ENCODE peak calls at places on chromosomes 7 and 10, in seven cellular contexts. One of them, this sample, is unnamed.

GRCh38 chr10:119919823-119920222 is 27.3 kb downstream of the SEC23IP start:
- DNase-seq in aorta: no peak
- DNase-seq in AG09309: no peak
- DNase-seq in PC-9: no peak
- DNase-seq in HFF-Myc: no peak
- DNase-seq in MM.1S: peak
- DNase-seq in suprapubic skin: no peak
- DNase-seq in this sample: no peak

GRCh38 chr7:92179393-92179924 is 517 bp upstream of the LRRD1 start:
- DNase-seq in aorta: no peak
- DNase-seq in MM.1S: no peak
- DNase-seq in suprapubic skin: no peak
- DNase-seq in AG09309: no peak
- DNase-seq in HFF-Myc: no peak
- DNase-seq in PC-9: no peak
- DNase-seq in this sample: no peak

GRCh38 chr10:16497911-16498310 is 23.8 kb downstream of the C1QL3 start:
- DNase-seq in AG09309: no peak
- DNase-seq in suprapubic skin: no peak
- DNase-seq in HFF-Myc: no peak
- DNase-seq in aorta: no peak
- DNase-seq in PC-9: no peak
- DNase-seq in MM.1S: no peak
- DNase-seq in this sample: no peak

GRCh38 chr7:115009736-115010435 is 88.0 kb downstream of the MDFIC start:
- DNase-seq in aorta: no peak
- DNase-seq in PC-9: no peak
- DNase-seq in suprapubic skin: peak
- DNase-seq in HFF-Myc: no peak
- DNase-seq in AG09309: peak
- DNase-seq in MM.1S: no peak
- DNase-seq in this sample: no peak

GRCh38 chr7:80609732-80610131 is 28.7 kb upstream of the CD36 start:
- DNase-seq in MM.1S: no peak
- DNase-seq in HFF-Myc: no peak
- DNase-seq in AG09309: no peak
- DNase-seq in PC-9: no peak
- DNase-seq in suprapubic skin: no peak
- DNase-seq in aorta: no peak
- DNase-seq in this sample: no peak

GRCh38 chr10:103776878-103777591 is 78.3 kb downstream of the SH3PXD2A start:
- DNase-seq in AG09309: no peak
- DNase-seq in PC-9: no peak
- DNase-seq in MM.1S: no peak
- DNase-seq in HFF-Myc: no peak
- DNase-seq in suprapubic skin: no peak
- DNase-seq in aorta: peak
- DNase-seq in this sample: no peak

GRCh38 chr10:78452782-78453181 is 419.1 kb downstream of the RPS24 start:
- DNase-seq in AG09309: no peak
- DNase-seq in suprapubic skin: no peak
- DNase-seq in HFF-Myc: no peak
- DNase-seq in aorta: no peak
- DNase-seq in PC-9: no peak
- DNase-seq in MM.1S: no peak
- DNase-seq in this sample: no peak

GRCh38 chr10:15784237-15784636 is 64.5 kb upstream of the ITGA8 start:
- DNase-seq in suprapubic skin: no peak
- DNase-seq in PC-9: no peak
- DNase-seq in AG09309: no peak
- DNase-seq in aorta: no peak
- DNase-seq in MM.1S: no peak
- DNase-seq in HFF-Myc: no peak
- DNase-seq in this sample: no peak

GRCh38 chr7:53473371-53473770 is 437.9 kb downstream of the POM121L12 start:
- DNase-seq in HFF-Myc: no peak
- DNase-seq in MM.1S: no peak
- DNase-seq in aorta: no peak
- DNase-seq in AG09309: no peak
- DNase-seq in suprapubic skin: no peak
- DNase-seq in PC-9: no peak
- DNase-seq in this sample: no peak

DNA sequence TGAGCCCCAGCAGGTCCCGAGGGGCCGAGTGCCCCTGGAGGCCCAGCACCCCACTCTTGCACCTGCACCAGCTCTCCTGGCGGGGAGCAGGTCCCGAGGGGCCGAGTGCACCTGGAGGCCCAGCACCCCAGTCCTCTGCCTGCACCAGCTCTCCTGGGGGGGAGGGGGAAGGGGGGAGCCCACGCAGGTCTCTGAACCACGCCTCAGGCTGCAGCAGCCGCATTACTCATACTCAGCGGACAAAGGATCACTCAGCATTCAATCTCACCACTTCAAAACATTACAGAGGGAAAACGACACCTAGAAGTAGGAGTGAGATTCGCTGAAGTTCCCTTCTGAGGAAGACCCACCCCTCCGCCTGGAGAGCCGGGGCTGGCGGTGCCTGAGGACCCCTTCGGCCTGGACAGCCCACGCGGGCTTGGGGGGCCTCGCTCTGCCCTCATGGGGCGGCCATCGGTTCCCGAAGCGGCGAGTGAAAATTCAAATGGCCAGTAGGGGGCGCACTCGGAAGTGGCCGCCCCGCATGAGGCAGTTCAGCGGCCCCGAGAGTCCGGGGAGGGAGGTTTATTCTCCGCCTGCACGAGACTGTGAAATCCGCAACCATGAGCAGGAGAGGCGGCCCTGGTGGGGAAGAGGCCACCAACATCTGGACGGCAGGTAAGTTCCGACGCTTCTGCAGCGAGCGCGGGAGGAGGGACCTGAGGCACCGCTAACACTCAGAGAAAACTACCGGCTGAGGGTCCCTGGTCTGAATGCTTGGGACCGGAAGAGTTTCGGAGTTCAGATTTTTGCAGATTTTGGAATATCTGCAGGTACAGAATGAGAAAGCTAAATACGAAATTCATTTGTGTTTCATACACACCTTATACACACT is 1.1 kb upstream of the GPER1 start:
- DNase-seq in PC-9: peak
- DNase-seq in suprapubic skin: peak
- DNase-seq in HFF-Myc: no peak
- DNase-seq in aorta: peak
- DNase-seq in AG09309: no peak
- DNase-seq in MM.1S: no peak
- DNase-seq in this sample: peak
- H3K4me3 ChIP-seq in PC-9: no peak
- H3K4me3 ChIP-seq in suprapubic skin: peak
- H3K4me3 ChIP-seq in HFF-Myc: peak
- H3K4me3 ChIP-seq in aorta: no peak
- H3K4me3 ChIP-seq in AG09309: peak
- H3K4me3 ChIP-seq in MM.1S: no peak
- H3K4me3 ChIP-seq in this sample: peak

GRCh38 chr10:35517431-35518181 is 87.5 kb upstream of the GJD4 start:
- DNase-seq in suprapubic skin: no peak
- DNase-seq in MM.1S: no peak
- DNase-seq in PC-9: no peak
- DNase-seq in aorta: no peak
- DNase-seq in HFF-Myc: peak
- DNase-seq in AG09309: no peak
- DNase-seq in this sample: no peak
- H3K4me3 ChIP-seq in suprapubic skin: no peak
- H3K4me3 ChIP-seq in MM.1S: no peak
- H3K4me3 ChIP-seq in PC-9: no peak
- H3K4me3 ChIP-seq in aorta: no peak
- H3K4me3 ChIP-seq in HFF-Myc: no peak
- H3K4me3 ChIP-seq in AG09309: no peak
- H3K4me3 ChIP-seq in this sample: no peak

GRCh38 chr7:122886357-122887081 is at the start of gene CADPS2:
- DNase-seq in MM.1S: peak
- DNase-seq in PC-9: peak
- DNase-seq in AG09309: peak
- DNase-seq in aorta: peak
- DNase-seq in suprapubic skin: peak
- DNase-seq in HFF-Myc: no peak
- DNase-seq in this sample: peak
- H3K4me3 ChIP-seq in MM.1S: peak
- H3K4me3 ChIP-seq in PC-9: peak
- H3K4me3 ChIP-seq in AG09309: peak
- H3K4me3 ChIP-seq in aorta: peak
- H3K4me3 ChIP-seq in suprapubic skin: peak
- H3K4me3 ChIP-seq in HFF-Myc: peak
- H3K4me3 ChIP-seq in this sample: peak

GRCh38 chr7:20776942-20777341 is 9.7 kb downstream of the SP8 start:
- DNase-seq in HFF-Myc: no peak
- DNase-seq in PC-9: no peak
- DNase-seq in suprapubic skin: no peak
- DNase-seq in MM.1S: no peak
- DNase-seq in AG09309: no peak
- DNase-seq in aorta: no peak
- DNase-seq in this sample: no peak

GRCh38 chr7:20778063-20778721 is 8.5 kb downstream of the SP8 start:
- DNase-seq in AG09309: no peak
- DNase-seq in HFF-Myc: no peak
- DNase-seq in MM.1S: peak
- DNase-seq in aorta: peak
- DNase-seq in suprapubic skin: no peak
- DNase-seq in PC-9: no peak
- DNase-seq in this sample: peak

GRCh38 chr7:20776214-20776875 is 10.3 kb downstream of the SP8 start:
- DNase-seq in MM.1S: no peak
- DNase-seq in AG09309: no peak
- DNase-seq in HFF-Myc: no peak
- DNase-seq in suprapubic skin: no peak
- DNase-seq in aorta: no peak
- DNase-seq in PC-9: no peak
- DNase-seq in this sample: no peak

GRCh38 chr7:20779041-20779440 is 7.6 kb downstream of the SP8 start:
- DNase-seq in HFF-Myc: no peak
- DNase-seq in AG09309: no peak
- DNase-seq in MM.1S: no peak
- DNase-seq in aorta: no peak
- DNase-seq in suprapubic skin: no peak
- DNase-seq in PC-9: no peak
- DNase-seq in this sample: no peak

GRCh38 chr7:20777377-20778062 is 9.2 kb downstream of the SP8 start:
- DNase-seq in AG09309: no peak
- DNase-seq in suprapubic skin: no peak
- DNase-seq in PC-9: no peak
- DNase-seq in MM.1S: peak
- DNase-seq in HFF-Myc: no peak
- DNase-seq in aorta: no peak
- DNase-seq in this sample: no peak
- H3K4me3 ChIP-seq in AG09309: no peak
- H3K4me3 ChIP-seq in suprapubic skin: peak
- H3K4me3 ChIP-seq in PC-9: no peak
- H3K4me3 ChIP-seq in MM.1S: peak
- H3K4me3 ChIP-seq in HFF-Myc: no peak
- H3K4me3 ChIP-seq in aorta: no peak
- H3K4me3 ChIP-seq in this sample: peak

DNA sequence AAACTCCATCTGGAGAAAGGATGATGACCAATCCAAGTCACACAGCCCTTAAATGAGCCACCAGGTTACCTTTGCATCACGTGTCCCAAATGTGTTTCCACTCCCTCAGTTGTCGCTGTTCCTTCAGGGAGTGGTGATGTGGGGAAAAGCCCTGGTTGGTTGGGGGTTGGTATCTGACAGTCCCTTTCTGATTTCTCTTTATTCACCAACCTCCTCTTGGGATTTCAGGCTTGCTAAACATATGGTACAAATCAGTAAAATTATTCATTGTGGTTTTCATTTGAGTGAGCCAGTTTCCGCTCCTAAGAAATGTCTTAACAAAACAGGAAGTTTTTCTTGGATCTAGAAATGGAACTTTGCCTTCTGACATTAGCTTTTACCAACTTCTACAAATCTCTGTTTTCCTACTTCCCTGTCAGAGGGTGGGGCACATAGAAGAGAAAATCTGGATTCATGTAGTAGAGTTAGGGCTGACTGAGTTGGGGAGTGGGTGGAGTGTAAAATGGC is 40.0 kb upstream of the KMT2E start:
- DNase-seq in PC-9: no peak
- DNase-seq in MM.1S: no peak
- DNase-seq in suprapubic skin: no peak
- DNase-seq in AG09309: peak
- DNase-seq in aorta: no peak
- DNase-seq in HFF-Myc: peak
- DNase-seq in this sample: no peak
- H3K4me3 ChIP-seq in PC-9: no peak
- H3K4me3 ChIP-seq in MM.1S: no peak
- H3K4me3 ChIP-seq in suprapubic skin: no peak
- H3K4me3 ChIP-seq in AG09309: no peak
- H3K4me3 ChIP-seq in aorta: no peak
- H3K4me3 ChIP-seq in HFF-Myc: no peak
- H3K4me3 ChIP-seq in this sample: no peak

GRCh38 chr7:70361821-70362220 is 763.5 kb downstream of the AUTS2 start:
- DNase-seq in PC-9: no peak
- DNase-seq in aorta: no peak
- DNase-seq in MM.1S: no peak
- DNase-seq in AG09309: no peak
- DNase-seq in HFF-Myc: no peak
- DNase-seq in suprapubic skin: no peak
- DNase-seq in this sample: no peak

GRCh38 chr7:70356975-70357374 is 758.7 kb downstream of the AUTS2 start:
- DNase-seq in suprapubic skin: no peak
- DNase-seq in MM.1S: no peak
- DNase-seq in AG09309: no peak
- DNase-seq in PC-9: no peak
- DNase-seq in HFF-Myc: no peak
- DNase-seq in aorta: no peak
- DNase-seq in this sample: no peak

GRCh38 chr7:70355591-70356323 is 757.5 kb downstream of the AUTS2 start:
- DNase-seq in AG09309: no peak
- DNase-seq in MM.1S: no peak
- DNase-seq in suprapubic skin: no peak
- DNase-seq in aorta: no peak
- DNase-seq in PC-9: no peak
- DNase-seq in HFF-Myc: no peak
- DNase-seq in this sample: peak

GRCh38 chr7:70356324-70356797 is 758.1 kb downstream of the AUTS2 start:
- DNase-seq in aorta: no peak
- DNase-seq in AG09309: no peak
- DNase-seq in suprapubic skin: no peak
- DNase-seq in PC-9: no peak
- DNase-seq in MM.1S: no peak
- DNase-seq in HFF-Myc: no peak
- DNase-seq in this sample: no peak

DNA sequence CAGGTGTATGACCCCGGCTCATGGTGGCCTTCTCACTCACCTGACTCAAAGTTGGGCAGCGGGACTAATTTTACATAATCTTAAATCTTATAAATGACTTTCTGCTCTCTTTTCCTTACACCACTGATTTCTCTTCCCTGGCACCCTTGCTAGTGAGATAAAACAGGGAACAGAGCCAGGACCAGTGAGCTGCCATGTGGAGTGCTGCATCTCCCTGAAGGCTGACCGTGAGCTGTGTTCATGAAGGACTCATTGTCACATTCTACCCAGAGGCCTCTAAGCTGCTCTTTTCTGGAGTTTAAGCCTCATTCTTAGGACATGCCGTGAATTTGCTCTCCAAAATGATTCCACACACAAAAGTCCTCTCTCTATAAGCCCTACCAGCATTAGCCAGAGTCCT is 762.3 kb downstream of the AUTS2 start:
- DNase-seq in aorta: no peak
- DNase-seq in HFF-Myc: no peak
- DNase-seq in PC-9: no peak
- DNase-seq in AG09309: no peak
- DNase-seq in MM.1S: no peak
- DNase-seq in suprapubic skin: no peak
- DNase-seq in this sample: no peak
- H3K4me3 ChIP-seq in aorta: no peak
- H3K4me3 ChIP-seq in HFF-Myc: no peak
- H3K4me3 ChIP-seq in PC-9: no peak
- H3K4me3 ChIP-seq in AG09309: no peak
- H3K4me3 ChIP-seq in MM.1S: no peak
- H3K4me3 ChIP-seq in suprapubic skin: no peak
- H3K4me3 ChIP-seq in this sample: no peak

GRCh38 chr7:1289681-1290261 is 57.1 kb downstream of the UNCX start:
- DNase-seq in PC-9: no peak
- DNase-seq in HFF-Myc: no peak
- DNase-seq in aorta: peak
- DNase-seq in MM.1S: no peak
- DNase-seq in suprapubic skin: no peak
- DNase-seq in AG09309: no peak
- DNase-seq in this sample: no peak
- H3K4me3 ChIP-seq in PC-9: no peak
- H3K4me3 ChIP-seq in HFF-Myc: peak
- H3K4me3 ChIP-seq in aorta: peak
- H3K4me3 ChIP-seq in MM.1S: no peak
- H3K4me3 ChIP-seq in suprapubic skin: peak
- H3K4me3 ChIP-seq in AG09309: peak
- H3K4me3 ChIP-seq in this sample: peak